ENCODE peak calls at places on chromosomes 1 and 21, in eight cellular contexts. O is coronary artery, T is choroid plexus epithelial cell, S is brain microvascular endothelial cell, F is left lung, E is neural progenitor cell, R is fibroblast of mammary gland, N is body of pancreas. I is an unnamed sample.

GRCh38 chr21:46368533-46369285 is 44.8 kb downstream of the PCNT start:
- DNase-seq in O (no peak), T (peak; percentile 21), S (no peak), F (no peak), E (no peak), R (no peak), N (no peak), I (no peak)

GRCh38 chr1:30885580-30886513 is 22.7 kb downstream of the SDC3 start:
- DNase-seq in O (no peak), T (no peak), S (no peak), F (no peak), E (no peak), R (no peak), N (no peak), I (no peak)

GRCh38 chr1:109901508-109902145 is 9.0 kb upstream of the CSF1 start:
- DNase-seq in O (no peak), T (no peak), S (no peak), F (peak; percentile 83), E (no peak), R (no peak), N (peak; percentile 69), I (peak; percentile 36)

GRCh38 chr1:219702551-219703215 is 89.8 kb upstream of the ZC3H11B start:
- DNase-seq in O (no peak), T (peak; percentile 41), S (peak; percentile 69), F (no peak), E (no peak), R (no peak), N (no peak), I (no peak)

GRCh38 chr1:247452447-247453039 is 5.4 kb downstream of the OR2B11 start:
- DNase-seq in O (no peak), T (no peak), S (no peak), F (no peak), E (peak; percentile 13), R (no peak), N (no peak), I (no peak)

GRCh38 chr1:237812061-237812460 is 78.7 kb downstream of the ZP4 start:
- DNase-seq in O (no peak), T (no peak), S (no peak), F (no peak), E (no peak), R (no peak), N (no peak), I (no peak)

GRCh38 chr1:183277821-183278735 is 92.0 kb downstream of the LAMC2 start:
- DNase-seq in O (no peak), T (peak; percentile 92), S (peak; percentile 81), F (no peak), E (no peak), R (peak; percentile 89), N (no peak), I (no peak)

GRCh38 chr1:77068013-77068412 is 151.2 kb downstream of the PIGK start:
- DNase-seq in O (no peak), T (no peak), S (no peak), F (no peak), E (no peak), R (no peak), N (no peak), I (no peak)

GRCh38 chr1:82491301-82491986 is 690.7 kb downstream of the ADGRL2 start:
- DNase-seq in O (no peak), T (peak; percentile 4), S (no peak), F (no peak), E (no peak), R (peak; percentile 17), N (no peak), I (no peak)

GRCh38 chr1:2477309-2477708 is 1.2 kb downstream of the PLCH2 start:
- DNase-seq in O (no peak), T (no peak), S (no peak), F (no peak), E (no peak), R (no peak), N (no peak), I (no peak)

GRCh38 chr1:172818841-172819527 is 160.1 kb downstream of the FASLG start:
- DNase-seq in O (no peak), T (no peak), S (no peak), F (no peak), E (no peak), R (peak; percentile 33), N (peak; percentile 29), I (no peak)

GRCh38 chr1:45512641-45513054 is 9.0 kb downstream of the PRDX1 start:
- DNase-seq in O (no peak), T (peak; percentile 83), S (peak; percentile 70), F (peak; percentile 51), E (peak; percentile 84), R (peak; percentile 79), N (peak; percentile 81), I (peak; percentile 31)

GRCh38 chr1:91428182-91428798 is 23.7 kb upstream of the HFM1 start:
- DNase-seq in O (no peak), T (peak; percentile 4), S (no peak), F (no peak), E (peak; percentile 64), R (no peak), N (no peak), I (no peak)

GRCh38 chr1:12711421-12712005 is 4.4 kb upstream of the AADACL3 start:
- DNase-seq in O (no peak), T (no peak), S (no peak), F (no peak), E (no peak), R (no peak), N (no peak), I (no peak)
- H3K4me3 ChIP-seq in O (no peak overlapping the region), T (no peak overlapping the region), S (no peak overlapping the region), F (no peak overlapping the region), E (no peak overlapping the region), R (no peak overlapping the region), N (no peak overlapping the region), I (no peak overlapping the region)

DNA sequence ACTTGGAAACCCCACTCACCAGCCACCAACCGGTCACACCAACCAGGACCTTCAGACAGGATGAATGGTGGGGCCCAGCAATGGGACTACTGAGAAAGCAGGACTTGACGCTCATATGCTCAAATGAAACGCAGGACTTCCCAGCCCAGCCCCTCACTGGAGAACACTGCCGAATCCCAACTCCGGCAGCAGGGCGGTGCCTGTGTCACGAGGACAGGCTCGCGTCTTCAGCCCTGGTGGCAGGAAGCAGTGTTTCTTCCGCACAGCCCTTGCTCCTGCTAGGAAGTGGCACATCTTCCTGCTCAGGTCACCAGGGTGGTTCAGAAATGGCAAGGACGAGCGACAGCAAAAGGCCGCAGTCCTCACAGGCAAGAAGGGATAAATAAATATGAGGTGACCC is 38.9 kb downstream of the CD58 start:
- DNase-seq in O (no peak), T (no peak), S (no peak), F (no peak), E (no peak), R (no peak), N (no peak), I (no peak)
- TF ChIP-seq CTCF in O (no peak), T (no peak), S (no peak), F (no peak), E (no peak), R (no peak), N (no peak), I (no peak)

DNA sequence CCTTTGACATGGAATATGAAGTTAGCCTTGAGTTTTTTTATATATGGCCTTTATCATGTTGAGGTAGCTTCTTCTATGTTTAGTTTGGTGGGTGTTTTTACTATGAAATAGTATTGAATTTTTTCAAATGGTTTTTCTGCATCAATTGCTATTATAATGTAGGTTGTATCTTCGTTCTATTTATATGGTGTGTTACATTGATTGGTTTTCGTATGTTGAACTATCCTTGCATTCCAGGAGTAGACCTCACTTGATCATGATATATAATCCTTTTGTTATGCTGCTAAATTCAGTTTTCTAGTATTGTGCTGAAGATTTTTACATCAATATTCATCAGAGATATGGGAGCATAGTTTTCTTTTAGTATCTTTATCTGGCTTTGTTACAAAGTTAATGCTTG is 55.8 kb downstream of the C1orf198 start:
- DNase-seq in O (no peak), T (no peak), S (no peak), F (no peak), E (no peak), R (no peak), N (no peak), I (no peak)
- H3K4me3 ChIP-seq in O (no peak overlapping the region), T (no peak overlapping the region), S (no peak overlapping the region), F (no peak overlapping the region), E (no peak overlapping the region), R (no peak overlapping the region), N (no peak overlapping the region), I (no peak overlapping the region)

GRCh38 chr1:100038401-100039306 is 68.9 kb downstream of the SLC35A3 start:
- DNase-seq in O (peak; percentile 79), T (peak; percentile 85), S (peak; percentile 69), F (peak; percentile 68), E (peak; percentile 77), R (peak; percentile 61), N (peak; percentile 82), I (no peak)

GRCh38 chr1:100037665-100038400 is 68.0 kb downstream of the SLC35A3 start:
- DNase-seq in O (peak; percentile 91), T (peak; percentile 90), S (peak; percentile 73), F (peak; percentile 92), E (peak; percentile 95), R (peak; percentile 80), N (peak; percentile 91), I (no peak)

GRCh38 chr1:100035214-100035613 is 65.4 kb downstream of the SLC35A3 start:
- DNase-seq in O (no peak), T (no peak), S (no peak), F (no peak), E (no peak), R (no peak), N (no peak), I (no peak)

GRCh38 chr1:100036718-100037664 is 67.2 kb downstream of the SLC35A3 start:
- DNase-seq in O (no peak), T (peak; percentile 43), S (peak; percentile 56), F (no peak), E (peak; percentile 16), R (peak; percentile 86), N (peak; percentile 13), I (no peak)

DNA sequence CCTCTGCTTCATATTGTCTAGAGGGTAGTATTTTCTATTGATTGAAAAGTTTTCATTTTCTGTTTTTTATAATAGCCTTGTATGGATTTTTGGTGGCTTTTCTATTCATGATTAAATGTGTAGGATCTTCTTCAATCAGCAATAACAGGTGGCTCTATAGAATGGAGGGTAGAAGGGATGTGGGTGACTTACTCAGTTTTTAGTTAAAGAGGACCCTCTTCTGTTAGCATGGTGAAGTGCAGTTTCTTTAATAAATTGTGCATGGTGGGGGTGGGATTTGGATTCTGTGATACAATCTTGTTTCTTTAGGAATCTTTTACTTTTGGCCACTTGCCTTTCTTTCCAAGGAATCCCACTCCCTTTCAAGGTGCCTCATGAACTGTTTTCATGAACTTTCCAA is 64.7 kb downstream of the SLC35A3 start:
- DNase-seq in O (no peak), T (peak; percentile 69), S (no peak), F (no peak), E (peak; percentile 46), R (peak; percentile 47), N (no peak), I (no peak)
- TF ChIP-seq CTCF in O (no peak), T (peak; percentile 58), S (peak; percentile 30), F (no peak), E (peak; percentile 63), R (peak; percentile 43), N (peak; percentile 29), I (peak; percentile 57)